ENCODE peak calls at places on chromosomes 3 and 15, in six cellular contexts. One of them, this sample, is unnamed.

GRCh38 chr15:33934896-33935295 is 33.4 kb upstream of the CHRM5 start:
- DNase-seq in suprapubic skin: no peak
- DNase-seq in PC-3: no peak
- DNase-seq in naive thymus-derived CD4-positive, alpha-beta T cell: no peak
- DNase-seq in SJSA1: no peak
- DNase-seq in heart right ventricle: no peak
- DNase-seq in this sample: no peak

GRCh38 chr15:81091889-81092558 is 42.0 kb upstream of the CFAP161 start:
- DNase-seq in naive thymus-derived CD4-positive, alpha-beta T cell: no peak
- DNase-seq in SJSA1: no peak
- DNase-seq in heart right ventricle: peak; percentile 54
- DNase-seq in PC-3: peak; percentile 52
- DNase-seq in suprapubic skin: no peak
- DNase-seq in this sample: no peak

GRCh38 chr3:166531730-166532129 is 694.5 kb upstream of the BCHE start:
- DNase-seq in suprapubic skin: no peak
- DNase-seq in heart right ventricle: no peak
- DNase-seq in PC-3: no peak
- DNase-seq in naive thymus-derived CD4-positive, alpha-beta T cell: no peak
- DNase-seq in SJSA1: no peak
- DNase-seq in this sample: no peak

GRCh38 chr3:162370136-162370535 is 873.5 kb downstream of the OTOL1 start:
- DNase-seq in heart right ventricle: peak; percentile 7
- DNase-seq in PC-3: no peak
- DNase-seq in naive thymus-derived CD4-positive, alpha-beta T cell: no peak
- DNase-seq in suprapubic skin: no peak
- DNase-seq in SJSA1: no peak
- DNase-seq in this sample: no peak

GRCh38 chr3:66472313-66473134 is 28.3 kb downstream of the LRIG1 start:
- DNase-seq in SJSA1: peak; percentile 59
- DNase-seq in heart right ventricle: no peak
- DNase-seq in PC-3: peak; percentile 69
- DNase-seq in naive thymus-derived CD4-positive, alpha-beta T cell: no peak
- DNase-seq in suprapubic skin: no peak
- DNase-seq in this sample: no peak

GRCh38 chr3:120341658-120342346 is 7.4 kb downstream of the LRRC58 start:
- DNase-seq in heart right ventricle: no peak
- DNase-seq in suprapubic skin: no peak
- DNase-seq in SJSA1: no peak
- DNase-seq in naive thymus-derived CD4-positive, alpha-beta T cell: no peak
- DNase-seq in PC-3: no peak
- DNase-seq in this sample: no peak

GRCh38 chr3:132545471-132545870 is 51.6 kb upstream of the ACKR4 start:
- DNase-seq in SJSA1: no peak
- DNase-seq in naive thymus-derived CD4-positive, alpha-beta T cell: no peak
- DNase-seq in suprapubic skin: no peak
- DNase-seq in heart right ventricle: no peak
- DNase-seq in PC-3: no peak
- DNase-seq in this sample: no peak

GRCh38 chr3:149902498-149903139 is 68.1 kb downstream of the PFN2 start:
- DNase-seq in SJSA1: no peak
- DNase-seq in heart right ventricle: no peak
- DNase-seq in naive thymus-derived CD4-positive, alpha-beta T cell: no peak
- DNase-seq in suprapubic skin: no peak
- DNase-seq in PC-3: peak; percentile 39
- DNase-seq in this sample: no peak

GRCh38 chr15:80530737-80531365 is 126.7 kb downstream of the ARNT2 start:
- DNase-seq in heart right ventricle: no peak
- DNase-seq in PC-3: no peak
- DNase-seq in naive thymus-derived CD4-positive, alpha-beta T cell: no peak
- DNase-seq in SJSA1: no peak
- DNase-seq in suprapubic skin: no peak
- DNase-seq in this sample: no peak

GRCh38 chr3:9820944-9821343 is 10.9 kb downstream of the TTLL3 start:
- DNase-seq in heart right ventricle: no peak
- DNase-seq in suprapubic skin: no peak
- DNase-seq in SJSA1: no peak
- DNase-seq in PC-3: peak; percentile 53
- DNase-seq in naive thymus-derived CD4-positive, alpha-beta T cell: no peak
- DNase-seq in this sample: no peak

GRCh38 chr15:66734961-66735908 is 33.2 kb downstream of the SMAD6 start:
- DNase-seq in SJSA1: peak; percentile 91
- DNase-seq in heart right ventricle: no peak
- DNase-seq in naive thymus-derived CD4-positive, alpha-beta T cell: no peak
- DNase-seq in PC-3: peak; percentile 22
- DNase-seq in suprapubic skin: no peak
- DNase-seq in this sample: peak; percentile 50

GRCh38 chr3:78724886-78725285 is 1042.9 kb downstream of the ROBO1 start:
- DNase-seq in suprapubic skin: no peak
- DNase-seq in PC-3: no peak
- DNase-seq in naive thymus-derived CD4-positive, alpha-beta T cell: no peak
- DNase-seq in heart right ventricle: no peak
- DNase-seq in SJSA1: no peak
- DNase-seq in this sample: no peak

GRCh38 chr3:100047455-100048141 is 66.7 kb downstream of the FILIP1L start:
- DNase-seq in naive thymus-derived CD4-positive, alpha-beta T cell: no peak
- DNase-seq in heart right ventricle: peak; percentile 16
- DNase-seq in SJSA1: no peak
- DNase-seq in PC-3: peak; percentile 98
- DNase-seq in suprapubic skin: no peak
- DNase-seq in this sample: peak; percentile 42

GRCh38 chr3:35670408-35670807 is 31.1 kb downstream of the ARPP21 start:
- DNase-seq in heart right ventricle: no peak
- DNase-seq in suprapubic skin: no peak
- DNase-seq in PC-3: no peak
- DNase-seq in SJSA1: no peak
- DNase-seq in naive thymus-derived CD4-positive, alpha-beta T cell: no peak
- DNase-seq in this sample: no peak

GRCh38 chr3:142987707-142988106 is 13.7 kb upstream of the U2SURP start:
- DNase-seq in SJSA1: no peak
- DNase-seq in naive thymus-derived CD4-positive, alpha-beta T cell: no peak
- DNase-seq in suprapubic skin: no peak
- DNase-seq in PC-3: no peak
- DNase-seq in heart right ventricle: peak; percentile 22
- DNase-seq in this sample: no peak

GRCh38 chr15:99507732-99508571 is 57.8 kb upstream of the MEF2A start:
- DNase-seq in SJSA1: no peak
- DNase-seq in suprapubic skin: no peak
- DNase-seq in naive thymus-derived CD4-positive, alpha-beta T cell: no peak
- DNase-seq in heart right ventricle: peak; percentile 56
- DNase-seq in PC-3: peak; percentile 78
- DNase-seq in this sample: peak; percentile 72

GRCh38 chr15:68432665-68433064 is 702 bp upstream of the ITGA11 start:
- DNase-seq in suprapubic skin: no peak
- DNase-seq in PC-3: no peak
- DNase-seq in heart right ventricle: no peak
- DNase-seq in SJSA1: peak; percentile 40
- DNase-seq in naive thymus-derived CD4-positive, alpha-beta T cell: no peak
- DNase-seq in this sample: no peak

GRCh38 chr3:64203216-64203615 is 22.1 kb downstream of the PRICKLE2 start:
- DNase-seq in suprapubic skin: no peak
- DNase-seq in SJSA1: no peak
- DNase-seq in naive thymus-derived CD4-positive, alpha-beta T cell: no peak
- DNase-seq in PC-3: peak; percentile 29
- DNase-seq in heart right ventricle: no peak
- DNase-seq in this sample: no peak

GRCh38 chr3:126704494-126705214 is 614 bp downstream of the CHCHD6 start:
- DNase-seq in heart right ventricle: no peak
- DNase-seq in suprapubic skin: no peak
- DNase-seq in naive thymus-derived CD4-positive, alpha-beta T cell: no peak
- DNase-seq in SJSA1: no peak
- DNase-seq in PC-3: no peak
- DNase-seq in this sample: no peak

GRCh38 chr3:69740103-69741021 is 1.1 kb downstream of the MITF start:
- DNase-seq in naive thymus-derived CD4-positive, alpha-beta T cell: no peak
- DNase-seq in PC-3: peak; percentile 51
- DNase-seq in heart right ventricle: peak; percentile 26
- DNase-seq in SJSA1: no peak
- DNase-seq in suprapubic skin: no peak
- DNase-seq in this sample: no peak

GRCh38 chr3:12436514-12437222 is 47.6 kb upstream of the TSEN2 start:
- DNase-seq in suprapubic skin: no peak
- DNase-seq in naive thymus-derived CD4-positive, alpha-beta T cell: no peak
- DNase-seq in SJSA1: no peak
- DNase-seq in heart right ventricle: no peak
- DNase-seq in PC-3: peak; percentile 78
- DNase-seq in this sample: no peak

GRCh38 chr3:139317215-139317614 is 26.6 kb upstream of the MRPS22 start:
- DNase-seq in SJSA1: no peak
- DNase-seq in PC-3: no peak
- DNase-seq in naive thymus-derived CD4-positive, alpha-beta T cell: no peak
- DNase-seq in heart right ventricle: no peak
- DNase-seq in suprapubic skin: no peak
- DNase-seq in this sample: no peak

GRCh38 chr3:69865920-69866679 is 126.8 kb downstream of the MITF start:
- DNase-seq in SJSA1: no peak
- DNase-seq in suprapubic skin: no peak
- DNase-seq in heart right ventricle: peak; percentile 75
- DNase-seq in naive thymus-derived CD4-positive, alpha-beta T cell: no peak
- DNase-seq in PC-3: no peak
- DNase-seq in this sample: no peak

DNA sequence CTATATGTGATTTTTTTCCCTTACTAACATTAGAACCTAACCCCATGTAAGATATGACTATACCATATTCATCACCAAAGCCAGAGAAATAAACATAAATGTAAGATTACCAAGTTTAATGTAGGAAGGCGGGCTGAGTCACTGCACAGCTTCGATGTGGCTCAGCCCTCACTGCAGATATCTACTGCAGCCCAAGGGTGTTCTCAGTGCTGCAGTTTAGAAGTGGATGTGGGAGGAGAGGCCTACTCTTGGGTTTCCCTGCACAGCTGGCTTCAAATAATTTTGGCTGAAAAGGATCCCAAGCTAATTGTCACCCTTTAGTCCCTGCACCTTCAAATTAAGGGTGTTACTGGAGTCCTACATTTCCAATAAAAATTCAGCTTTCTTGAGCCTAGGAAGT is 9.2 kb downstream of the ARPP19 start:
- DNase-seq in naive thymus-derived CD4-positive, alpha-beta T cell: no peak
- DNase-seq in heart right ventricle: no peak
- DNase-seq in PC-3: no peak
- DNase-seq in SJSA1: no peak
- DNase-seq in suprapubic skin: no peak
- DNase-seq in this sample: no peak
- H3K4me3 ChIP-seq in naive thymus-derived CD4-positive, alpha-beta T cell: no peak overlapping the region
- H3K4me3 ChIP-seq in heart right ventricle: no peak overlapping the region
- H3K4me3 ChIP-seq in PC-3: no peak overlapping the region
- H3K4me3 ChIP-seq in SJSA1: no peak overlapping the region
- H3K4me3 ChIP-seq in suprapubic skin: no peak overlapping the region
- H3K4me3 ChIP-seq in this sample: no peak overlapping the region

GRCh38 chr3:128858167-128858566 is 21.3 kb upstream of the ACAD9 start:
- DNase-seq in heart right ventricle: no peak
- DNase-seq in naive thymus-derived CD4-positive, alpha-beta T cell: no peak
- DNase-seq in PC-3: no peak
- DNase-seq in suprapubic skin: no peak
- DNase-seq in SJSA1: no peak
- DNase-seq in this sample: no peak
- H3K9me3 ChIP-seq in heart right ventricle: peaks cover 60% of the 10 kb centered on the region
- H3K9me3 ChIP-seq in naive thymus-derived CD4-positive, alpha-beta T cell: peaks cover 50% of the 10 kb centered on the region
- H3K9me3 ChIP-seq in PC-3: peaks cover 13% of the 10 kb centered on the region
- H3K9me3 ChIP-seq in suprapubic skin: peaks cover 27% of the 10 kb centered on the region
- H3K9me3 ChIP-seq in SJSA1: peaks cover 30% of the 10 kb centered on the region
- H3K9me3 ChIP-seq in this sample: peaks cover 9% of the 10 kb centered on the region

GRCh38 chr3:152252750-152253149 is 16.0 kb upstream of the MBNL1 start:
- DNase-seq in PC-3: no peak
- DNase-seq in naive thymus-derived CD4-positive, alpha-beta T cell: no peak
- DNase-seq in suprapubic skin: no peak
- DNase-seq in heart right ventricle: no peak
- DNase-seq in SJSA1: no peak
- DNase-seq in this sample: no peak
- H3K4me1 ChIP-seq in PC-3: peaks cover 4% of the 10 kb centered on the region
- H3K4me1 ChIP-seq in naive thymus-derived CD4-positive, alpha-beta T cell: peaks cover 57% of the 10 kb centered on the region
- H3K4me1 ChIP-seq in suprapubic skin: peaks cover 11% of the 10 kb centered on the region
- H3K4me1 ChIP-seq in heart right ventricle: peaks cover 55% of the 10 kb centered on the region
- H3K4me1 ChIP-seq in SJSA1: peaks cover 7% of the 10 kb centered on the region
- H3K4me1 ChIP-seq in this sample: no peaks in the 10 kb centered on the region

GRCh38 chr15:96339662-96340347 is 9.3 kb downstream of the NR2F2 start:
- DNase-seq in SJSA1: no peak
- DNase-seq in PC-3: peak; percentile 9
- DNase-seq in suprapubic skin: no peak
- DNase-seq in heart right ventricle: no peak
- DNase-seq in naive thymus-derived CD4-positive, alpha-beta T cell: no peak
- DNase-seq in this sample: no peak
- H3K4me3 ChIP-seq in SJSA1: peak overlapping the region; percentile 55
- H3K4me3 ChIP-seq in PC-3: peak overlapping the region; percentile 89
- H3K4me3 ChIP-seq in suprapubic skin: peak overlapping the region; percentile 71
- H3K4me3 ChIP-seq in heart right ventricle: peak overlapping the region; percentile 72
- H3K4me3 ChIP-seq in naive thymus-derived CD4-positive, alpha-beta T cell: no peak overlapping the region
- H3K4me3 ChIP-seq in this sample: peak overlapping the region; percentile 70

DNA sequence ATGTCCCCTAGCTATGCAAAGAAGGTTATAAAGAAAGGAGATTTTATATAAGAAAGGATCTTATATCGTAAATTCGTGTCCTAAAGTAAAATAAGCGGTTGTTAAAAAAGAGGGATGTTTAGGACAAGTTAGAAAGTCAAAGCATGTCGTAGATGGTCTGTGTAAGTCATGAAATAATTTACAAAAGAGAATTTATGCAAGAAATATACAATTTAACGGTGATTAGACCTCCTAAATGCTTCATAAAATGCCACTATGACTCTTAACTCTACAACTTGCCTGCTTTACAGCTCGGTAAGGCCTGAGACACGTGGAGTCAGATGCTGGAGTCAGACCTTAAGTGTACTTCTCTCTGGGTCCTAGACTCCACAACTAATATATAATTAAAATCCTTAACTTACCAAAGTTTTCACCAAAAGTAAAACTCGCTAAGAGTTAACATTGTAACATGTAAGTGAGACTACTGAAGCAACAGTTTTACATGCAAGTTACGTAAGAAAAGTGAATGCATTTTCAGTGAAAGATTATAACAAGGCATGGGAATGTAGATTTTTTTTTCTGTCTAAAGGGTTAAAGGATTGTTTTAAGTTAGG is 13.3 kb upstream of the SRPRB start:
- DNase-seq in PC-3: peak; percentile 34
- DNase-seq in heart right ventricle: no peak
- DNase-seq in suprapubic skin: no peak
- DNase-seq in naive thymus-derived CD4-positive, alpha-beta T cell: no peak
- DNase-seq in SJSA1: no peak
- DNase-seq in this sample: no peak
- H3K9me3 ChIP-seq in PC-3: peaks cover 16% of the 10 kb centered on the region
- H3K9me3 ChIP-seq in heart right ventricle: peaks cover 29% of the 10 kb centered on the region
- H3K9me3 ChIP-seq in suprapubic skin: no peaks in the 10 kb centered on the region
- H3K9me3 ChIP-seq in naive thymus-derived CD4-positive, alpha-beta T cell: peaks cover 6% of the 10 kb centered on the region
- H3K9me3 ChIP-seq in SJSA1: no peaks in the 10 kb centered on the region
- H3K9me3 ChIP-seq in this sample: no peaks in the 10 kb centered on the region

GRCh38 chr3:71056327-71056726 is 527.2 kb downstream of the FOXP1 start:
- DNase-seq in naive thymus-derived CD4-positive, alpha-beta T cell: no peak
- DNase-seq in heart right ventricle: no peak
- DNase-seq in suprapubic skin: no peak
- DNase-seq in PC-3: peak; percentile 81
- DNase-seq in SJSA1: no peak
- DNase-seq in this sample: no peak
- H3K4me1 ChIP-seq in naive thymus-derived CD4-positive, alpha-beta T cell: peaks cover 92% of the 10 kb centered on the region
- H3K4me1 ChIP-seq in heart right ventricle: peaks cover 98% of the 10 kb centered on the region
- H3K4me1 ChIP-seq in suprapubic skin: peaks cover 90% of the 10 kb centered on the region
- H3K4me1 ChIP-seq in PC-3: peaks cover 84% of the 10 kb centered on the region
- H3K4me1 ChIP-seq in SJSA1: peaks cover 47% of the 10 kb centered on the region
- H3K4me1 ChIP-seq in this sample: peaks cover 28% of the 10 kb centered on the region